ENCODE peak calls at places on chromosome X, in six cellular contexts. F is PC-3, B is MM.1S, P is GM23338, L is SK-N-SH, W is HCT116. C is an unnamed sample.

GRCh38 chrX:41703574-41704029 is 14.8 kb downstream of the GPR34 start:
- DNase-seq in F (no peak), B (no peak), P (no peak), L (no peak), W (no peak), C (no peak)

GRCh38 chrX:33014949-33015348 is 196.4 kb downstream of the DMD start:
- DNase-seq in F (no peak), B (no peak), P (no peak), L (no peak), W (no peak), C (no peak)

GRCh38 chrX:114582698-114583395 is 1.0 kb upstream of the HTR2C start:
- DNase-seq in F (no peak), B (no peak), P (peak), L (no peak), W (no peak), C (no peak)

GRCh38 chrX:131067846-131068745 is 9.9 kb downstream of the ARHGAP36 start:
- DNase-seq in F (no peak), B (no peak), P (peak), L (peak), W (no peak), C (no peak)

GRCh38 chrX:122703762-122704161 is 480.3 kb upstream of the GRIA3 start:
- DNase-seq in F (no peak), B (no peak), P (peak), L (no peak), W (no peak), C (no peak)

GRCh38 chrX:52420824-52421443 is 52.1 kb downstream of the XAGE2 start:
- DNase-seq in F (no peak), B (no peak), P (no peak), L (no peak), W (no peak), C (no peak)

GRCh38 chrX:118216086-118216485 is 99.5 kb upstream of the KLHL13 start:
- DNase-seq in F (peak), B (no peak), P (no peak), L (no peak), W (no peak), C (no peak)

GRCh38 chrX:12843061-12843667 is 23.7 kb upstream of the TLR7 start:
- DNase-seq in F (no peak), B (no peak), P (no peak), L (no peak), W (no peak), C (no peak)

GRCh38 chrX:47515941-47516649 is 33.1 kb upstream of the ZNF41 start:
- DNase-seq in F (peak), B (no peak), P (no peak), L (no peak), W (no peak), C (no peak)

GRCh38 chrX:107718156-107718621 is 57.4 kb downstream of the TSC22D3 start:
- DNase-seq in F (peak), B (peak), P (peak), L (peak), W (peak), C (peak)

GRCh38 chrX:148661035-148661434 is 160.6 kb downstream of the AFF2 start:
- DNase-seq in F (peak), B (no peak), P (no peak), L (no peak), W (no peak), C (no peak)

GRCh38 chrX:141180851-141181250 is 3.9 kb upstream of the LDOC1 start:
- DNase-seq in F (no peak), B (no peak), P (no peak), L (no peak), W (no peak), C (no peak)

GRCh38 chrX:39953027-39953426 is 144.7 kb downstream of the BCOR start:
- DNase-seq in F (no peak), B (no peak), P (no peak), L (no peak), W (no peak), C (no peak)

GRCh38 chrX:104270916-104271512 is 16.3 kb upstream of the ESX1 start:
- DNase-seq in F (peak), B (no peak), P (peak), L (no peak), W (peak), C (peak)

GRCh38 chrX:77742788-77743476 is 43.1 kb downstream of the ATRX start:
- DNase-seq in F (no peak), B (no peak), P (no peak), L (no peak), W (no peak), C (no peak)

GRCh38 chrX:54799046-54799445 is 991 bp upstream of the ITIH6 start:
- DNase-seq in F (no peak), B (no peak), P (no peak), L (no peak), W (no peak), C (no peak)

GRCh38 chrX:140723251-140723650 is 13.7 kb downstream of the LINC00632 start:
- DNase-seq in F (no peak), B (no peak), P (no peak), L (no peak), W (no peak), C (no peak)

GRCh38 chrX:104419211-104419610 is 146.8 kb upstream of the IL1RAPL2 start:
- DNase-seq in F (peak), B (no peak), P (no peak), L (no peak), W (no peak), C (peak)

GRCh38 chrX:69285881-69286545 is 120.8 kb upstream of the PJA1 start:
- DNase-seq in F (peak), B (peak), P (peak), L (peak), W (peak), C (peak)

GRCh38 chrX:129768586-129769466 is 10.9 kb upstream of the SASH3 start:
- DNase-seq in F (no peak), B (no peak), P (no peak), L (no peak), W (no peak), C (no peak)

GRCh38 chrX:30530591-30530990 is 47.0 kb downstream of the TASL start:
- DNase-seq in F (peak), B (no peak), P (no peak), L (no peak), W (no peak), C (no peak)

GRCh38 chrX:30521440-30522182 is 56.0 kb downstream of the TASL start:
- DNase-seq in F (peak), B (no peak), P (no peak), L (no peak), W (no peak), C (no peak)

GRCh38 chrX:30525732-30526131 is 51.8 kb downstream of the TASL start:
- DNase-seq in F (no peak), B (no peak), P (no peak), L (no peak), W (no peak), C (no peak)
- TF ChIP-seq CTCF in F (no peak), B (no peak), P (no peak), L (no peak), W (no peak), C (no peak)

DNA sequence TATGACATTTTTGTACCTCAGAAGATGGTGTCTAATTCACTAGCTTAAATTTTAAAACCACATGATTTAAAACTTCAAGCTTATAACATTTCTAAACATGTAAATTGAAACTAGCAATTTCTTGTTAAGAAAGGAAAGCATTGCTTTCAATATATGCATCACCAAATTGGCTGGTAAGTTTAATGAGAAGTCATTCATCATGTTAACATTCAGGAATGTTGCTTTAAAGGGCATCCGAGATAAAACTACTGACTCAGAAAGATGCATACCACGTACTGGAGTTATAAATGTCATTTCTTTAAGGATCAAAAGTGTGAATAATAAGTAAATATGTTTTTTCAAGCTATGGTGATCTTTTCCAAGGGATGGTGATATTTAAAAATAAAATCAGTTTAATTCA is 83.3 kb upstream of the VCX2 start:
- DNase-seq in F (peak), B (no peak), P (no peak), L (no peak), W (no peak), C (no peak)
- TF ChIP-seq EZH2phosphoT487 in F (no peak), B (no peak), P (no peak), L (no peak), W (no peak), C (no peak)

DNA sequence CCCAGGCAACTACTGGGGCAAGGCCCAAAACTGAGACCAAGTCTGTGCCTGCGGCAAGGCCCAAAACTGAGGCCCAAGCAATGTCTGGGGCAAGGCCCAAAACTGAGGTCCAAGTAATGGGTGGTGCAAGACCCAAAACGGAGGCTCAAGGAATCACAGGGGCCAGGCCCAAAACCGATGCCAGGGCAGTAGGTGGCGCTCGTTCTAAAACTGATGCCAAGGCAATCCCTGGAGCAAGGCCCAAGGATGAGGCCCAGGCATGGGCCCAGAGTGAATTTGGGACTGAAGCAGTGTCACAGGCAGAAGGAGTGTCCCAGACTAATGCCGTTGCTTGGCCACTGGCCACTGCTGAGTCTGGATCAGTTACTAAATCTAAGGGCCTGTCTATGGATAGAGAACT is 2.7 kb downstream of the GPRASP2 start:
- DNase-seq in F (no peak), B (no peak), P (peak), L (peak), W (no peak), C (no peak)
- TF ChIP-seq CTCF in F (no peak), B (no peak), P (peak), L (no peak), W (no peak), C (no peak)

GRCh38 chrX:150201391-150201790 is 161.7 kb upstream of the MAMLD1 start:
- DNase-seq in F (no peak), B (no peak), P (no peak), L (no peak), W (no peak), C (no peak)

GRCh38 chrX:150199181-150199580 is 163.9 kb upstream of the MAMLD1 start:
- DNase-seq in F (no peak), B (no peak), P (no peak), L (no peak), W (no peak), C (no peak)

GRCh38 chrX:150199803-150200202 is 163.3 kb upstream of the MAMLD1 start:
- DNase-seq in F (peak), B (no peak), P (no peak), L (no peak), W (no peak), C (no peak)

GRCh38 chrX:150200820-150201287 is 162.3 kb upstream of the MAMLD1 start:
- DNase-seq in F (peak), B (no peak), P (no peak), L (peak), W (peak), C (peak)

GRCh38 chrX:150200361-150200760 is 162.8 kb upstream of the MAMLD1 start:
- DNase-seq in F (no peak), B (no peak), P (no peak), L (no peak), W (no peak), C (no peak)
- TF ChIP-seq EZH2phosphoT487 in F (no peak), B (no peak), P (no peak), L (no peak), W (no peak), C (no peak)

DNA sequence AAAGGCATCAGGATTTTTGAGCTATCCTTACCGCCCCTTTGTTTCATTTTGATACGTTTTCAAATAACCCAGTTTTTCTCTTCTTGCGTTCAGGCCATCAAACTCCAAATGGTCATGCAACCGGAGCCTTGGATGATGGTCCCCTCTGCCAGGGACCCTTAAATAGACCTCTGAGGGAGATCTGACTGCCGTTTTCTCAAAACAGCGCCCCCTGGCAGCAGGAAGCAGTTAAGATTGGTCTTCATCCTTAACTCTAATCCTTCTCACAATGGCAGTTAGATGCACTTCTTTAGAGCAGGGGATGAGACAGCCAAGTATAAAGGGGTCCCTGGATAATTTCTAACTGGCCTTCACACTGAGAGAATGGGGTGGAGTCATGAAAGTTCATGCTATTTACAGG is 525.0 kb upstream of the SPANXN1 start:
- DNase-seq in F (no peak), B (no peak), P (peak), L (no peak), W (no peak), C (no peak)
- TF ChIP-seq CTCF in F (peak), B (no peak), P (no peak), L (peak), W (no peak), C (no peak)

DNA sequence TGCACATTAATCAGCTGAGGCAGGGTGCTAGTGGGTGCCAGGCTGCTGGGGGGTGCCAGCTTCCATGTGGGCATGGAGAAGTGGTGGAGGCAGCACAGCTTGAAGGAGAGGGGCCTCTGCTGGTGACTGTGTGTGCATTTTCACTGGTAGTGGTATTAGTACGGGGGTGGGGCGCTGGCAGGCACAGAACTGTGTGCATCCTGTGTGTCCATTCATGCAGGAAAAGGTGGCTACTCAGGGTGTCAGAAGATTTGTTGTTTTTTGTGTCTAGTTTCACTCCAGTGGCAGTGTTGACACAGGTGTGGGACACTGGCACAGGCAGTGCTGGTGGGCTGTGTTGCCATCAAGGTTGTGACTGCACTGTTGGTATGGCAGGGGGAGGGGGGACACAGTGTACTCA is 1303.6 kb downstream of the FAM133A start:
- DNase-seq in F (no peak), B (no peak), P (no peak), L (no peak), W (no peak), C (no peak)
- TF ChIP-seq EZH2phosphoT487 in F (no peak), B (no peak), P (no peak), L (no peak), W (no peak), C (no peak)

GRCh38 chrX:16826207-16826606 is 39.9 kb downstream of the TXLNG start:
- DNase-seq in F (peak), B (peak), P (no peak), L (peak), W (no peak), C (peak)
- TF ChIP-seq CTCF in F (peak), B (peak), P (peak), L (peak), W (peak), C (peak)

DNA sequence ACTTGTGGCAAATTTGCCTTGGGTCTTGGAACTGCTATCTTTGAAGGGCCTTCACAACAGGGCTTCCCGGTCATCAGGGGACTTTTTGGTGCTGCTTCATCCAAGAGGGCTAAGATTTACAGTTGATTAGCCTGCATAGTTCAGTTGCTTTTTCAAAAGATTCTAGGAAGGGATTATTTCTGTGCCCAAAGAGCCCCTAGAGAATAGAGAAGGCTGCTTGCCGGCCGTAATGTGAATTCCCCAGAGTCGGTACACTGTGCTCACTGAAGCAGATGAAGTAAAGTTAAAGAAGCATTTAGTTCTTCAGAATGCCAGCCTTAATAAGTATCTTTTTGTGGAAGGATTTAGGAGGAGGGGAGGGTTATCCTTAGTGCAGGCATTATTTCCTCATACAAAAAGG is 47.7 kb downstream of the ANOS1 start:
- DNase-seq in F (no peak), B (no peak), P (no peak), L (no peak), W (no peak), C (no peak)
- TF ChIP-seq EZH2phosphoT487 in F (no peak), B (no peak), P (no peak), L (no peak), W (no peak), C (no peak)

GRCh38 chrX:88425739-88426138 is 321.3 kb upstream of the CPXCR1 start:
- DNase-seq in F (peak), B (peak), P (peak), L (no peak), W (no peak), C (peak)
- TF ChIP-seq CTCF in F (peak), B (peak), P (peak), L (peak), W (no peak), C (peak)

C was measured in hepatocyte.